ENCODE peak calls at places on chromosomes 6 and 20, in six cellular contexts. X is GM23338; A is fibroblast of lung; F is astrocyte; S is CD8-positive, alpha-beta T cell; Z is kidney epithelial cell. P is an unnamed sample.

GRCh38 chr6:148440877-148441453 is 98.3 kb downstream of the SASH1 start:
- DNase-seq in X (peak; percentile 42), A (peak; percentile 86), F (peak; percentile 79), S (no peak), Z (peak; percentile 87), P (no peak)

GRCh38 chr6:98832282-98833100 is 1.9 kb upstream of the POU3F2 start:
- DNase-seq in X (peak; percentile 58), A (peak; percentile 95), F (peak; percentile 92), S (no peak), Z (peak; percentile 21), P (no peak)

GRCh38 chr6:38640216-38640909 is 634 bp upstream of the BTBD9 start:
- DNase-seq in X (peak; percentile 85), A (no peak), F (no peak), S (no peak), Z (no peak), P (no peak)

GRCh38 chr6:169171951-169172350 is 81.7 kb downstream of the THBS2 start:
- DNase-seq in X (no peak), A (peak; percentile 61), F (peak; percentile 58), S (no peak), Z (no peak), P (no peak)

GRCh38 chr6:145206247-145206907 is 528.9 kb downstream of the EPM2A start:
- DNase-seq in X (no peak), A (peak; percentile 67), F (peak; percentile 60), S (no peak), Z (no peak), P (no peak)

GRCh38 chr20:18005170-18005989 is 36.6 kb downstream of the MGME1 start:
- DNase-seq in X (no peak), A (no peak), F (no peak), S (no peak), Z (no peak), P (peak; percentile 70)

GRCh38 chr6:91132461-91132860 is 545.6 kb upstream of the MAP3K7 start:
- DNase-seq in X (no peak), A (peak; percentile 43), F (peak; percentile 22), S (no peak), Z (peak; percentile 70), P (no peak)

GRCh38 chr6:78538002-78538401 is 329.3 kb upstream of the IRAK1BP1 start:
- DNase-seq in X (no peak), A (peak; percentile 55), F (peak; percentile 26), S (no peak), Z (no peak), P (no peak)

GRCh38 chr6:106163446-106163965 is 77.4 kb downstream of the PRDM1 start:
- DNase-seq in X (peak; percentile 50), A (peak; percentile 81), F (peak; percentile 70), S (no peak), Z (no peak), P (peak; percentile 67)

GRCh38 chr6:8195714-8196104 is 93.4 kb upstream of the EEF1E1 start:
- DNase-seq in X (no peak), A (no peak), F (no peak), S (no peak), Z (no peak), P (no peak)

GRCh38 chr20:998431-998830 is 3.7 kb downstream of the RSPO4 start:
- DNase-seq in X (no peak), A (no peak), F (no peak), S (no peak), Z (no peak), P (no peak)

DNA sequence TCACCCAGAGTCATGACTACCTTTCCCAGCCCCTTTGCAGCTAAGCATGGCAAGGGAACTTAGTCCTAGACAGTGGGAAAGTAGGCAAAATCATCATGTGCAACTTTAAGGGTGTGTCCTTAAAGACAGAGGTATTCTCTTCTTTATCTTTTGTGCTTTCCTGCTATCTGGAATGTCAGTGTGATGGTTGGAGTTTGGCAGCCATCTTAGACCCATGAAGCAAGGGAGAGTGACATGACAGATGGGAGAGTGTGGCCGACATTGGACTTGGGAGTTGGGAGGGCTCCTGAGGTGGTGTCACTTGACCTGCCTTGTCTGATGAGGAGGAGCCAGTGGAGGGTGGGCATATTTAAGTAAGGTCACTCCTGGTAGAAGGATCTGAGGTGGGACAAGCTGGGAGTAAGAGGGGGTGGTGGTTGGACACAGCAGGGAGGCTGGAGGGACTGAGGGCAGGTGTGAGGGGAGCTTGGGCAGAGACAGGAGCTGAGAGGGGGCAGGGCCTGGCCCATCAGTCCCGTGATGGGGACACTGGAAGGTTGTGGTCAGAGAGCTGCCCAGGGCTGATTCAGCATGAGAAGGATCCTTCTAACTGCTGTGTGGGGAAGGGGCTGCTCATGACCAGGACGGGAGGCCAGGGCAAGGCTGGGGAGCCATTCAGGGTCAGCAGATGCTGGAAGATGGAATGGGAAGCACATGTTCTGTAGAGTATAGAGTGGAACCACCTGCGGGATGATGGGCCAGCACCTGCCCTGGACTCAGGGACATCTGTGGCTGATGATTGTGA is 29.5 kb upstream of the SULF2 start:
- DNase-seq in X (no peak), A (no peak), F (no peak), S (no peak), Z (no peak), P (no peak)
- H3K36me3 ChIP-seq in X (no peaks in the 10 kb centered on the region), A (no peaks in the 10 kb centered on the region), F (no peaks in the 10 kb centered on the region), S (no peaks in the 10 kb centered on the region), Z (no peaks in the 10 kb centered on the region), P (no peaks in the 10 kb centered on the region)

DNA sequence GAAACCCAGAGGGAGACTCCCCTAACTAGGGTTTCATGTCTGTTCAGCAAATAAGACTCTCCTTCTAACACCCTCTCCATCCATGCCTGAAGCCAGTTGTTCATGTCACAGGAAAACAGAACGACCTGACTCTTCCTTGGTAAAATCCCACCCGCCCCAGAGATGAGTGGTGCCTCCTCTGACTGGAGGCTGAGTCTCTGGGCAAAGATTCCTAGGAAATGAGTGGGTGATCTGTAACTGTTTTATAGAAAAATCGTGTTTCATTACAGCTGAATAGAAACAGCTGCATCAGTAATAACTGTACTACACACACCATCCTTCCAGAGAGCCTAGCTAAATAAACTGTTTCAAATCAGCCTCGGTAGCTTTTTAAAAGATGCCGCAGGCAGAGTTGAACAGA is 37.4 kb upstream of the MRPS10 start:
- DNase-seq in X (no peak), A (no peak), F (no peak), S (no peak), Z (no peak), P (no peak)
- H3K36me3 ChIP-seq in X (peaks cover 30% of the 10 kb centered on the region), A (peaks cover 5% of the 10 kb centered on the region), F (peaks cover 23% of the 10 kb centered on the region), S (peaks cover 23% of the 10 kb centered on the region), Z (no peaks in the 10 kb centered on the region), P (peaks cover 13% of the 10 kb centered on the region)

DNA sequence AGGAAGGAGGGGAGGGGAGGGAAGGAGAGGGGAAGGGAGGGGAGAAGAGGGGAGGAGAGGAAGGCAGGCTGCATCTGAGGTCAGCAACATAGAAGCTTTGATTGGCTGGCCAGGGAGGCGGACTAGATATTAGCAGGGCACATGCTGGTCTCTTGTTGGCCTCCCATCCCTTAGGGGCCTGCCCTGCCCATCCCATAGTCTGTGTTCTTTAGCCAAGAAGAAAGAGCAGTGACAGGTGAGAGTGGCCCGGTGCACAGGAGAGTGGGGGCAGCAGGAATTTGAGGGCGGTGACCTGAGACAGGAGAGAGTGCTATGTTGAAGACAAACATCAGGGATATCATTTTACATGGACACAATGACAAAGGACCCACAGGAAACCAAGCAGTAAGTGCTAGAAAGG is 413.5 kb downstream of the SYNE1 start:
- DNase-seq in X (no peak), A (no peak), F (no peak), S (no peak), Z (no peak), P (no peak)
- H3K36me3 ChIP-seq in X (peaks cover 15% of the 10 kb centered on the region), A (peaks cover 9% of the 10 kb centered on the region), F (peaks cover 66% of the 10 kb centered on the region), S (peaks cover 53% of the 10 kb centered on the region), Z (peaks cover 5% of the 10 kb centered on the region), P (peaks cover 12% of the 10 kb centered on the region)

GRCh38 chr20:32162367-32162766 is 45.2 kb downstream of the PLAGL2 start:
- DNase-seq in X (no peak), A (no peak), F (no peak), S (no peak), Z (no peak), P (no peak)
- H3K36me3 ChIP-seq in X (peaks cover 49% of the 10 kb centered on the region), A (peaks cover 28% of the 10 kb centered on the region), F (peaks cover 26% of the 10 kb centered on the region), S (peaks cover 30% of the 10 kb centered on the region), Z (peaks cover 6% of the 10 kb centered on the region), P (peaks cover 52% of the 10 kb centered on the region)

DNA sequence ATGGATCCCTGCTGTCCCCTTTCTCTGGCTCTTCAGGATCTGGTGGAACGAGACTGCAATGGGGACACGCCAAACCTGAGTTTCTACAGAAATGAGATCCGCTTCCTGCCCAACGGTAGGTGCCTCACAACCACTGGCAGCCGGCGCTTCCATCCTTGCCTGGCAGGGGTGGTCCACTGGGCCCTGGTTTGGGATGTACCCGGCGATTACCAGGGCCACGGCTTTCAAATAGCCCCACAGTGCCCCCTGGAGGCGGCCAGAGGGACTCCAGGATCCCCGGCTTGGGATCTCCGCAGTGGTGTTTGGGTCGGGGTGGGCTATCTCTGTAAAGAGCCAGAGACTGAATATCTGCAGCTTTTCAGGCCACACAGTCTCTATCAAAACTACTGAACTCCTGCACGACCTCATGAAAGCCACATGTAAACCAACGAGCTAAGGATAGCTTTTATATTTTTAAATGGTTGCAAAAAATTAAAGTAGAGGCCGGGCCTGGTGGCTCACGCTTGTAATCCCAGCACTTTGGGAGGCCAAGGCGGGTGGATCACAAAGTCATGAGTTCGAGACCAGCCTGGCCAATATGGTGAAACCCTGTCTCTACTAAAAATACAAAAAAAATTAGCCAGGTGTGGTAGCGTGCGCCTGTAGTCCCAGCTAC is 3.7 kb downstream of the OGFR start:
- DNase-seq in X (peak; percentile 84), A (no peak), F (no peak), S (peak; percentile 58), Z (no peak), P (peak; percentile 50)
- H3K36me3 ChIP-seq in X (no peaks in the 10 kb centered on the region), A (peaks cover 33% of the 10 kb centered on the region), F (peaks cover 7% of the 10 kb centered on the region), S (peaks cover 33% of the 10 kb centered on the region), Z (peaks cover 4% of the 10 kb centered on the region), P (peaks cover 27% of the 10 kb centered on the region)